ENCODE peak calls at places on chromosomes 13 and 19, in four cellular contexts. M is T-helper 1 cell; Y is nucleus accumbens; T is activated CD4-positive, alpha-beta T cell treated with anti-CD3 and anti-CD28 coated beads, Interleukin-2, amount 10 ng/mL, durations not matched to agents 7 days and 5 days. H is an unnamed sample.

GRCh38 chr19:13797870-13798269 is 2.6 kb downstream of the ZSWIM4 start:
- DNase-seq in T (no peak), M (no peak), Y (no peak), H (peak)

GRCh38 chr13:24931450-24932217 is 164.3 kb upstream of the PABPC3 start:
- DNase-seq in T (no peak), Y (no peak), M (no peak), H (no peak)

GRCh38 chr19:20318616-20319015 is 151.6 kb downstream of the ZNF486 start:
- DNase-seq in Y (no peak), M (no peak), T (no peak), H (no peak)

GRCh38 chr19:49847731-49848696 is 2.9 kb upstream of the PTOV1 start:
- DNase-seq in T (peak), Y (no peak), M (no peak), H (peak)

GRCh38 chr13:97255515-97255999 is 33.4 kb downstream of the MBNL2 start:
- DNase-seq in T (no peak), Y (no peak), M (no peak), H (no peak)

GRCh38 chr13:94641432-94641941 is 39.8 kb downstream of the GPR180 start:
- DNase-seq in T (no peak), M (no peak), Y (no peak), H (peak)

GRCh38 chr13:44174769-44175425 is 198.7 kb upstream of the SERP2 start:
- DNase-seq in T (no peak), Y (no peak), M (no peak), H (no peak)

GRCh38 chr19:40717325-40717879 is 490 bp downstream of the ITPKC start:
- DNase-seq in T (no peak), Y (no peak), M (no peak), H (no peak)

GRCh38 chr19:18731562-18732008 is 48.1 kb downstream of the CRTC1 start:
- DNase-seq in T (no peak), Y (no peak), M (no peak), H (no peak)

GRCh38 chr13:80217614-80218456 is 123.1 kb downstream of the SPRY2 start:
- DNase-seq in M (no peak), T (no peak), Y (no peak), H (no peak)

GRCh38 chr13:50894504-50894903 is 15.1 kb upstream of the RNASEH2B start:
- DNase-seq in Y (no peak), M (no peak), T (no peak), H (no peak)

GRCh38 chr13:113591750-113592149 is 7.2 kb downstream of the TFDP1 start:
- DNase-seq in T (no peak), M (no peak), Y (no peak), H (no peak)

GRCh38 chr13:32586022-32586900 is at the start of gene PDS5B:
- DNase-seq in M (peak), Y (peak), T (peak), H (peak)

GRCh38 chr13:47408546-47409319 is 511.9 kb upstream of the HTR2A start:
- DNase-seq in T (no peak), M (no peak), Y (no peak), H (no peak)

GRCh38 chr19:51503428-51503827 is 1.8 kb upstream of the SIGLEC12 start:
- DNase-seq in M (no peak), Y (no peak), T (no peak), H (no peak)

GRCh38 chr19:7869910-7870511 is 4.2 kb downstream of the PRR36 start:
- DNase-seq in M (peak), T (peak), Y (peak), H (no peak)